ENCODE peak calls at places on chromosomes 12 and 14, in eight cellular contexts. One of them, this sample, is unnamed.

GRCh38 chr12:26124491-26125450 is at the start of gene BHLHE41:
- DNase-seq in GM23248: peak; percentile 76
- DNase-seq in body of pancreas: peak; percentile 86
- DNase-seq in mesenchymal stem cell: peak; percentile 64
- DNase-seq in PC-3: peak; percentile 93
- DNase-seq in lung: peak; percentile 63
- DNase-seq in cardiac muscle cell: peak; percentile 67
- DNase-seq in stomach: peak; percentile 78
- DNase-seq in this sample: no peak

GRCh38 chr14:70073924-70074566 is 114.7 kb downstream of the SLC8A3 start:
- DNase-seq in GM23248: peak; percentile 75
- DNase-seq in body of pancreas: peak; percentile 84
- DNase-seq in mesenchymal stem cell: peak; percentile 21
- DNase-seq in PC-3: peak; percentile 79
- DNase-seq in lung: peak; percentile 60
- DNase-seq in cardiac muscle cell: peak; percentile 82
- DNase-seq in stomach: peak; percentile 80
- DNase-seq in this sample: peak; percentile 54

GRCh38 chr12:83796527-83796926 is 1109.8 kb downstream of the TMTC2 start:
- DNase-seq in GM23248: peak; percentile 1
- DNase-seq in body of pancreas: no peak
- DNase-seq in mesenchymal stem cell: no peak
- DNase-seq in PC-3: no peak
- DNase-seq in lung: no peak
- DNase-seq in cardiac muscle cell: no peak
- DNase-seq in stomach: no peak
- DNase-seq in this sample: no peak

GRCh38 chr12:117890137-117890536 is 78.7 kb downstream of the KSR2 start:
- DNase-seq in GM23248: peak; percentile 14
- DNase-seq in body of pancreas: no peak
- DNase-seq in mesenchymal stem cell: no peak
- DNase-seq in PC-3: peak; percentile 29
- DNase-seq in lung: no peak
- DNase-seq in cardiac muscle cell: no peak
- DNase-seq in stomach: no peak
- DNase-seq in this sample: no peak

GRCh38 chr12:59695379-59695778 is 99.5 kb downstream of the SLC16A7 start:
- DNase-seq in GM23248: peak; percentile 87
- DNase-seq in body of pancreas: no peak
- DNase-seq in mesenchymal stem cell: no peak
- DNase-seq in PC-3: peak; percentile 72
- DNase-seq in lung: no peak
- DNase-seq in cardiac muscle cell: peak; percentile 30
- DNase-seq in stomach: no peak
- DNase-seq in this sample: no peak

GRCh38 chr12:52499836-52500560 is 6.9 kb upstream of the KRT6A start:
- DNase-seq in GM23248: peak; percentile 77
- DNase-seq in body of pancreas: no peak
- DNase-seq in mesenchymal stem cell: no peak
- DNase-seq in PC-3: peak; percentile 54
- DNase-seq in lung: no peak
- DNase-seq in cardiac muscle cell: peak; percentile 38
- DNase-seq in stomach: no peak
- DNase-seq in this sample: no peak

GRCh38 chr14:80956922-80957321 is 1.5 kb downstream of the TSHR start:
- DNase-seq in GM23248: no peak
- DNase-seq in body of pancreas: peak; percentile 13
- DNase-seq in mesenchymal stem cell: no peak
- DNase-seq in PC-3: no peak
- DNase-seq in lung: no peak
- DNase-seq in cardiac muscle cell: no peak
- DNase-seq in stomach: no peak
- DNase-seq in this sample: peak; percentile 43

GRCh38 chr14:105508069-105508468 is 17.0 kb downstream of the TEDC1 start:
- DNase-seq in GM23248: no peak
- DNase-seq in body of pancreas: no peak
- DNase-seq in mesenchymal stem cell: no peak
- DNase-seq in PC-3: no peak
- DNase-seq in lung: no peak
- DNase-seq in cardiac muscle cell: no peak
- DNase-seq in stomach: no peak
- DNase-seq in this sample: no peak

GRCh38 chr12:93500201-93500600 is 32.9 kb downstream of the MRPL42 start:
- DNase-seq in GM23248: no peak
- DNase-seq in body of pancreas: no peak
- DNase-seq in mesenchymal stem cell: no peak
- DNase-seq in PC-3: no peak
- DNase-seq in lung: no peak
- DNase-seq in cardiac muscle cell: no peak
- DNase-seq in stomach: no peak
- DNase-seq in this sample: no peak

GRCh38 chr14:51844482-51844881 is 15.9 kb upstream of the GNG2 start:
- DNase-seq in GM23248: peak; percentile 2
- DNase-seq in body of pancreas: no peak
- DNase-seq in mesenchymal stem cell: no peak
- DNase-seq in PC-3: no peak
- DNase-seq in lung: no peak
- DNase-seq in cardiac muscle cell: no peak
- DNase-seq in stomach: no peak
- DNase-seq in this sample: peak; percentile 81

GRCh38 chr12:84315926-84316325 is 596.7 kb downstream of the SLC6A15 start:
- DNase-seq in GM23248: peak; percentile 27
- DNase-seq in body of pancreas: no peak
- DNase-seq in mesenchymal stem cell: no peak
- DNase-seq in PC-3: no peak
- DNase-seq in lung: no peak
- DNase-seq in cardiac muscle cell: no peak
- DNase-seq in stomach: no peak
- DNase-seq in this sample: no peak

GRCh38 chr12:54021006-54021405 is 7.2 kb upstream of the HOXC6 start:
- DNase-seq in GM23248: peak; percentile 56
- DNase-seq in body of pancreas: no peak
- DNase-seq in mesenchymal stem cell: peak; percentile 43
- DNase-seq in PC-3: no peak
- DNase-seq in lung: no peak
- DNase-seq in cardiac muscle cell: no peak
- DNase-seq in stomach: no peak
- DNase-seq in this sample: no peak

GRCh38 chr14:106802413-106803364 is 1276.3 kb downstream of the TMEM121 start:
- DNase-seq in GM23248: no peak
- DNase-seq in body of pancreas: peak; percentile 38
- DNase-seq in mesenchymal stem cell: no peak
- DNase-seq in PC-3: no peak
- DNase-seq in lung: no peak
- DNase-seq in cardiac muscle cell: no peak
- DNase-seq in stomach: no peak
- DNase-seq in this sample: peak; percentile 39

GRCh38 chr14:96117997-96118790 is 79.0 kb downstream of the C14orf132 start:
- DNase-seq in GM23248: no peak
- DNase-seq in body of pancreas: no peak
- DNase-seq in mesenchymal stem cell: no peak
- DNase-seq in PC-3: no peak
- DNase-seq in lung: no peak
- DNase-seq in cardiac muscle cell: no peak
- DNase-seq in stomach: no peak
- DNase-seq in this sample: no peak

GRCh38 chr12:79643821-79644220 is 46.9 kb downstream of the PAWR start:
- DNase-seq in GM23248: no peak
- DNase-seq in body of pancreas: no peak
- DNase-seq in mesenchymal stem cell: no peak
- DNase-seq in PC-3: peak; percentile 36
- DNase-seq in lung: no peak
- DNase-seq in cardiac muscle cell: no peak
- DNase-seq in stomach: no peak
- DNase-seq in this sample: no peak

GRCh38 chr14:24310666-24311604 is at the start of gene LTB4R:
- DNase-seq in GM23248: peak; percentile 93
- DNase-seq in body of pancreas: peak; percentile 86
- DNase-seq in mesenchymal stem cell: no peak
- DNase-seq in PC-3: no peak
- DNase-seq in lung: peak; percentile 76
- DNase-seq in cardiac muscle cell: peak; percentile 88
- DNase-seq in stomach: peak; percentile 86
- DNase-seq in this sample: peak; percentile 70

GRCh38 chr14:54664961-54665360 is 98.0 kb downstream of the SAMD4A start:
- DNase-seq in GM23248: no peak
- DNase-seq in body of pancreas: no peak
- DNase-seq in mesenchymal stem cell: no peak
- DNase-seq in PC-3: peak; percentile 81
- DNase-seq in lung: no peak
- DNase-seq in cardiac muscle cell: no peak
- DNase-seq in stomach: no peak
- DNase-seq in this sample: no peak

GRCh38 chr14:60304509-60304908 is 55.5 kb downstream of the PPM1A start:
- DNase-seq in GM23248: no peak
- DNase-seq in body of pancreas: peak; percentile 78
- DNase-seq in mesenchymal stem cell: no peak
- DNase-seq in PC-3: no peak
- DNase-seq in lung: no peak
- DNase-seq in cardiac muscle cell: no peak
- DNase-seq in stomach: no peak
- DNase-seq in this sample: no peak

GRCh38 chr12:105348561-105348960 is 18.1 kb downstream of the C12orf75 start:
- DNase-seq in GM23248: no peak
- DNase-seq in body of pancreas: no peak
- DNase-seq in mesenchymal stem cell: no peak
- DNase-seq in PC-3: no peak
- DNase-seq in lung: no peak
- DNase-seq in cardiac muscle cell: no peak
- DNase-seq in stomach: no peak
- DNase-seq in this sample: no peak

GRCh38 chr14:104293851-104294627 is 155.7 kb downstream of the KIF26A start:
- DNase-seq in GM23248: peak; percentile 4
- DNase-seq in body of pancreas: no peak
- DNase-seq in mesenchymal stem cell: no peak
- DNase-seq in PC-3: peak; percentile 29
- DNase-seq in lung: no peak
- DNase-seq in cardiac muscle cell: no peak
- DNase-seq in stomach: no peak
- DNase-seq in this sample: peak; percentile 23

GRCh38 chr12:7542813-7543212 is 39.2 kb upstream of the CD163 start:
- DNase-seq in GM23248: peak; percentile 79
- DNase-seq in body of pancreas: peak; percentile 10
- DNase-seq in mesenchymal stem cell: peak; percentile 12
- DNase-seq in PC-3: no peak
- DNase-seq in lung: no peak
- DNase-seq in cardiac muscle cell: peak; percentile 2
- DNase-seq in stomach: no peak
- DNase-seq in this sample: no peak

GRCh38 chr14:100336618-100337530 is 13.7 kb downstream of the SLC25A47 start:
- DNase-seq in GM23248: no peak
- DNase-seq in body of pancreas: no peak
- DNase-seq in mesenchymal stem cell: no peak
- DNase-seq in PC-3: no peak
- DNase-seq in lung: no peak
- DNase-seq in cardiac muscle cell: no peak
- DNase-seq in stomach: peak; percentile 11
- DNase-seq in this sample: no peak

GRCh38 chr12:50927766-50928224 is 24.5 kb upstream of the HIGD1C start:
- DNase-seq in GM23248: no peak
- DNase-seq in body of pancreas: no peak
- DNase-seq in mesenchymal stem cell: no peak
- DNase-seq in PC-3: no peak
- DNase-seq in lung: no peak
- DNase-seq in cardiac muscle cell: no peak
- DNase-seq in stomach: no peak
- DNase-seq in this sample: no peak
- H3K27ac ChIP-seq in GM23248: no peak overlapping the region
- H3K27ac ChIP-seq in body of pancreas: peak overlapping the region; percentile 71
- H3K27ac ChIP-seq in mesenchymal stem cell: no peak overlapping the region
- H3K27ac ChIP-seq in PC-3: no peak overlapping the region
- H3K27ac ChIP-seq in lung: no peak overlapping the region
- H3K27ac ChIP-seq in cardiac muscle cell: no peak overlapping the region
- H3K27ac ChIP-seq in stomach: peak overlapping the region; percentile 86
- H3K27ac ChIP-seq in this sample: peak overlapping the region; percentile 99

GRCh38 chr12:101181776-101182175 is 28.3 kb downstream of the SLC5A8 start:
- DNase-seq in GM23248: peak; percentile 12
- DNase-seq in body of pancreas: no peak
- DNase-seq in mesenchymal stem cell: peak; percentile 1
- DNase-seq in PC-3: no peak
- DNase-seq in lung: no peak
- DNase-seq in cardiac muscle cell: no peak
- DNase-seq in stomach: no peak
- DNase-seq in this sample: no peak

DNA sequence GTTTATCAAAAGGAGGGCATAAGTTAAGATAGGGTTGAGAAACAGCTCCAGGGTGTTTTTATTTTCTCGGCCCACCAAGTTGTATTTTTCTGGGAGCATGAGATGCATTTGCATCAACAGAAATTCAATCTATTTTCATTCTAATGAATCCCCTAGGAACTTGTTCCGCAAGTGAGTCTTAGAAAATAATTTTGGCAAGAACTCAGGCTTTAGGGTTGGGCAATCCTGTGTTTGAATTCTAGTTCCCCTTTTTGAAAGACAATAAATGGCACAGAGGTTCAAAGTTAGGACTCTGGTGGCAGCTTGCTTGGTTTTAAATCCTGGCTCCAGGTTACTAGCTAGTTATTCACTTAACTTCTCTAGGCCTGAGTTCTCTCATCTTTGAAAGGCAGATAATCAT is 23.7 kb downstream of the SLC5A8 start:
- DNase-seq in GM23248: no peak
- DNase-seq in body of pancreas: no peak
- DNase-seq in mesenchymal stem cell: no peak
- DNase-seq in PC-3: no peak
- DNase-seq in lung: no peak
- DNase-seq in cardiac muscle cell: no peak
- DNase-seq in stomach: no peak
- DNase-seq in this sample: no peak
- H3K4me3 ChIP-seq in GM23248: no peak overlapping the region
- H3K4me3 ChIP-seq in body of pancreas: no peak overlapping the region
- H3K4me3 ChIP-seq in mesenchymal stem cell: no peak overlapping the region
- H3K4me3 ChIP-seq in PC-3: no peak overlapping the region
- H3K4me3 ChIP-seq in lung: no peak overlapping the region
- H3K4me3 ChIP-seq in cardiac muscle cell: no peak overlapping the region
- H3K4me3 ChIP-seq in stomach: no peak overlapping the region
- H3K4me3 ChIP-seq in this sample: no peak overlapping the region

GRCh38 chr12:87779016-87779415 is 250.2 kb downstream of the C12orf50 start:
- DNase-seq in GM23248: no peak
- DNase-seq in body of pancreas: no peak
- DNase-seq in mesenchymal stem cell: peak; percentile 24
- DNase-seq in PC-3: no peak
- DNase-seq in lung: no peak
- DNase-seq in cardiac muscle cell: no peak
- DNase-seq in stomach: no peak
- DNase-seq in this sample: no peak
- H3K27ac ChIP-seq in GM23248: no peak overlapping the region
- H3K27ac ChIP-seq in body of pancreas: no peak overlapping the region
- H3K27ac ChIP-seq in mesenchymal stem cell: peak overlapping the region; percentile 98
- H3K27ac ChIP-seq in PC-3: no peak overlapping the region
- H3K27ac ChIP-seq in lung: no peak overlapping the region
- H3K27ac ChIP-seq in cardiac muscle cell: no peak overlapping the region
- H3K27ac ChIP-seq in stomach: no peak overlapping the region
- H3K27ac ChIP-seq in this sample: no peak overlapping the region

DNA sequence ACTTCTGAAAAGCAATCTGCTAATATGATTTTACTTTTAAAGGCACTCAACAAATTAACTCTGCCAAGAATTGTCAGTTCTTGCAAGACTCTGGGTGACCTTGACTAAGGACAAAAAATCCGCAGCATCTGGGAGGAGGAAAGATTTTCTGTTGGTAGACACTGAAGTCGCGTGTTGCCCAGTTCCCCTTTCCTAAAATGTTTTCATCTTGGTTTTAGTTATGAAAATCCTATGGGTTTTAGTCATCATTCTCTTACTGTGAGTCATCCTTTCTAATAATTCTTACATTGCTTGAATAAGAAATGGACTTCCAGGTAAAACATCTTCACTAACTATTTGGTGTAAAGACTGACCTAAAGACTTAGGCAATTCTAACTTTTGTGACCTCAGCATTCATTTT is 9.1 kb downstream of the GSG1 start:
- DNase-seq in GM23248: peak; percentile 80
- DNase-seq in body of pancreas: peak; percentile 29
- DNase-seq in mesenchymal stem cell: peak; percentile 20
- DNase-seq in PC-3: peak; percentile 71
- DNase-seq in lung: no peak
- DNase-seq in cardiac muscle cell: peak; percentile 55
- DNase-seq in stomach: no peak
- DNase-seq in this sample: no peak
- H3K4me3 ChIP-seq in GM23248: peak overlapping the region; percentile 9
- H3K4me3 ChIP-seq in body of pancreas: no peak overlapping the region
- H3K4me3 ChIP-seq in mesenchymal stem cell: no peak overlapping the region
- H3K4me3 ChIP-seq in PC-3: peak overlapping the region; percentile 13
- H3K4me3 ChIP-seq in lung: no peak overlapping the region
- H3K4me3 ChIP-seq in cardiac muscle cell: no peak overlapping the region
- H3K4me3 ChIP-seq in stomach: no peak overlapping the region
- H3K4me3 ChIP-seq in this sample: no peak overlapping the region

This sample was measured in OCI-LY7.